ENCODE peak calls at places on chromosomes 5 and 9, in seven cellular contexts. J is activated naive CD8-positive, alpha-beta T cell treated with anti-CD3 and anti-CD28 coated beads, Interleukin-2, amount 10 ng/mL, durations not matched to agents 7 days and 5 days; R is T-cell; Z is mucosa of gallbladder; S is DMS153; I is RWPE1; V is A549. G is an unnamed sample.

GRCh38 chr9:83965350-83966208 is 14.4 kb downstream of the HNRNPK start:
- DNase-seq in J (no peak), R (no peak), Z (no peak), S (no peak), I (no peak), V (no peak), G (no peak)

GRCh38 chr5:88890070-88890781 is 7.2 kb upstream of the MEF2C start:
- DNase-seq in J (no peak), R (no peak), Z (no peak), S (no peak), I (no peak), V (no peak), G (no peak)

GRCh38 chr5:131268758-131269370 is 5.0 kb downstream of the CDC42SE2 start:
- DNase-seq in J (no peak), R (no peak), Z (no peak), S (no peak), I (no peak), V (no peak), G (no peak)

GRCh38 chr5:43193171-43193951 is 1.3 kb downstream of the NIM1K start:
- DNase-seq in J (no peak), R (peak), Z (no peak), S (no peak), I (peak), V (peak), G (peak)

GRCh38 chr9:82549174-82549821 is 513.6 kb downstream of the RASEF start:
- DNase-seq in J (no peak), R (no peak), Z (no peak), S (no peak), I (no peak), V (no peak), G (no peak)

GRCh38 chr5:89850516-89850865 is 559.1 kb downstream of the CETN3 start:
- DNase-seq in J (no peak), R (no peak), Z (no peak), S (no peak), I (no peak), V (no peak), G (no peak)

GRCh38 chr9:14654932-14655331 is 38.3 kb downstream of the ZDHHC21 start:
- DNase-seq in J (no peak), R (no peak), Z (no peak), S (no peak), I (no peak), V (no peak), G (no peak)

GRCh38 chr5:9544502-9545300 is 1.2 kb downstream of the SEMA5A start:
- DNase-seq in J (peak), R (peak), Z (peak), S (peak), I (peak), V (peak), G (peak)

GRCh38 chr5:71706906-71707305 is 12.2 kb upstream of the CARTPT start:
- DNase-seq in J (no peak), R (no peak), Z (no peak), S (no peak), I (no peak), V (no peak), G (peak)

GRCh38 chr9:103798620-103799019 is 295.5 kb upstream of the SMC2 start:
- DNase-seq in J (no peak), R (no peak), Z (no peak), S (peak), I (peak), V (peak), G (no peak)

GRCh38 chr9:4077499-4078102 is 222.3 kb downstream of the GLIS3 start:
- DNase-seq in J (peak), R (peak), Z (peak), S (no peak), I (peak), V (peak), G (peak)

GRCh38 chr5:176906126-176906525 is 7.0 kb upstream of the HK3 start:
- DNase-seq in J (no peak), R (no peak), Z (no peak), S (no peak), I (no peak), V (no peak), G (no peak)

GRCh38 chr9:108142504-108143201 is 653.1 kb upstream of the KLF4 start:
- DNase-seq in J (no peak), R (no peak), Z (peak), S (no peak), I (no peak), V (no peak), G (no peak)

GRCh38 chr9:38229123-38229829 is 160.2 kb upstream of the SHB start:
- DNase-seq in J (no peak), R (no peak), Z (no peak), S (no peak), I (no peak), V (no peak), G (no peak)

GRCh38 chr5:79225026-79225425 is 10.9 kb upstream of the JMY start:
- DNase-seq in J (no peak), R (no peak), Z (no peak), S (no peak), I (no peak), V (no peak), G (no peak)

GRCh38 chr5:52202256-52202655 is 585.5 kb upstream of the ITGA1 start:
- DNase-seq in J (no peak), R (no peak), Z (no peak), S (no peak), I (no peak), V (no peak), G (no peak)

GRCh38 chr5:72366324-72366976 is 46.3 kb downstream of the PTCD2 start:
- DNase-seq in J (no peak), R (peak), Z (peak), S (peak), I (peak), V (peak), G (peak)

GRCh38 chr5:150487199-150488061 is 20.5 kb upstream of the NDST1 start:
- DNase-seq in J (no peak), R (no peak), Z (no peak), S (no peak), I (peak), V (peak), G (peak)

GRCh38 chr9:20015427-20015931 is 226.6 kb upstream of the SLC24A2 start:
- DNase-seq in J (no peak), R (peak), Z (no peak), S (peak), I (no peak), V (no peak), G (no peak)

GRCh38 chr9:35164711-35165110 is 2.9 kb downstream of the UNC13B start:
- DNase-seq in J (no peak), R (no peak), Z (no peak), S (no peak), I (no peak), V (no peak), G (no peak)

GRCh38 chr9:108626743-108627142 is 229.0 kb downstream of the ACTL7B start:
- DNase-seq in J (no peak), R (no peak), Z (no peak), S (no peak), I (no peak), V (no peak), G (no peak)

GRCh38 chr9:70465398-70465797 is 50.9 kb upstream of the KLF9 start:
- DNase-seq in J (no peak), R (no peak), Z (no peak), S (no peak), I (no peak), V (no peak), G (no peak)

GRCh38 chr9:133074111-133074651 is 12.4 kb downstream of the CEL start:
- DNase-seq in J (no peak), R (no peak), Z (no peak), S (no peak), I (no peak), V (no peak), G (no peak)

GRCh38 chr5:112388739-112389138 is 30.3 kb downstream of the EPB41L4A start:
- DNase-seq in J (no peak), R (no peak), Z (no peak), S (no peak), I (no peak), V (no peak), G (no peak)

GRCh38 chr9:2158729-2159128 is 143.6 kb downstream of the SMARCA2 start:
- DNase-seq in J (no peak), R (no peak), Z (no peak), S (no peak), I (no peak), V (no peak), G (no peak)

GRCh38 chr9:71910602-71911060 is 362 bp downstream of the ABHD17B start:
- DNase-seq in J (no peak), R (no peak), Z (no peak), S (no peak), I (peak), V (no peak), G (peak)

GRCh38 chr5:60092671-60093422 is 199.3 kb upstream of the PDE4D start:
- DNase-seq in J (no peak), R (no peak), Z (no peak), S (no peak), I (peak), V (peak), G (no peak)

GRCh38 chr9:12996971-12997370 is 222.2 kb downstream of the LURAP1L start:
- DNase-seq in J (no peak), R (no peak), Z (no peak), S (peak), I (no peak), V (no peak), G (no peak)

G was measured in HuH-7.